ENCODE peak calls at places on chromosomes 13 and 19, in six cellular contexts. D, B, Y, H, R and X are unnamed samples.

GRCh38 chr19:49150944-49151243 is 4.3 kb downstream of the HRC start:
- DNase-seq in Y (no peak), R (no peak), D (no peak), H (no peak), B (no peak), X (no peak)

GRCh38 chr19:17576758-17577532 is 21.5 kb downstream of the COLGALT1 start:
- DNase-seq in R (peak; percentile 26), H (no peak), D (no peak), B (peak; percentile 4), Y (no peak), X (no peak)

GRCh38 chr13:99955107-99955746 is 16.3 kb downstream of the ZIC5 start:
- DNase-seq in R (no peak), D (no peak), H (no peak), Y (no peak), B (no peak), X (no peak)

GRCh38 chr19:35194022-35194984 is 34.2 kb downstream of the FAM187B start:
- DNase-seq in D (no peak), R (no peak), Y (no peak), H (no peak), B (no peak), X (no peak)

GRCh38 chr19:47032171-47032811 is 12.7 kb downstream of the NPAS1 start:
- DNase-seq in Y (no peak), B (no peak), R (no peak), H (peak; percentile 47), D (no peak), X (peak; percentile 61)

GRCh38 chr19:45917421-45918091 is 3.0 kb upstream of the NANOS2 start:
- DNase-seq in Y (peak; percentile 76), H (no peak), B (no peak), R (no peak), D (no peak), X (no peak)

GRCh38 chr19:49073514-49074378 is 1.2 kb upstream of the KCNA7 start:
- DNase-seq in B (no peak), D (no peak), R (no peak), Y (no peak), H (no peak), X (peak; percentile 32)

GRCh38 chr13:99829593-99830239 is 141.9 kb downstream of the ZIC5 start:
- DNase-seq in R (no peak), D (no peak), Y (no peak), B (no peak), H (no peak), X (no peak)

GRCh38 chr19:45645068-45645630 is 6.0 kb upstream of the EML2 start:
- DNase-seq in D (no peak), R (no peak), H (no peak), Y (peak; percentile 98), B (no peak), X (no peak)

GRCh38 chr19:2770055-2771013 is 12.7 kb downstream of the SGTA start:
- DNase-seq in B (no peak), D (no peak), R (peak; percentile 53), H (no peak), Y (peak; percentile 14), X (no peak)

GRCh38 chr13:86882835-86883234 is 788.3 kb upstream of the SLITRK5 start:
- DNase-seq in Y (no peak), R (no peak), D (no peak), H (no peak), B (no peak), X (no peak)

GRCh38 chr13:46607768-46608553 is 55.0 kb downstream of the LRCH1 start:
- DNase-seq in Y (no peak), H (no peak), B (no peak), R (no peak), D (no peak), X (peak; percentile 99)

GRCh38 chr13:99827011-99827410 is 144.6 kb downstream of the ZIC5 start:
- DNase-seq in Y (no peak), D (no peak), H (no peak), B (peak; percentile 4), R (no peak), X (no peak)

GRCh38 chr19:2320057-2320456 is 8.3 kb downstream of the LSM7 start:
- DNase-seq in R (no peak), H (no peak), D (no peak), Y (no peak), B (no peak), X (no peak)

GRCh38 chr13:100175803-100176182 is 86.9 kb downstream of the PCCA start:
- DNase-seq in D (no peak), H (no peak), R (no peak), B (no peak), Y (no peak), X (no peak)

GRCh38 chr13:80132741-80133601 is 208.0 kb downstream of the SPRY2 start:
- DNase-seq in R (peak; percentile 48), D (no peak), Y (peak; percentile 89), H (no peak), B (peak; percentile 62), X (peak; percentile 39)

GRCh38 chr19:6126335-6126974 is 9.0 kb upstream of the ACSBG2 start:
- DNase-seq in H (no peak), Y (no peak), B (peak; percentile 64), R (peak; percentile 70), D (no peak), X (peak; percentile 85)

GRCh38 chr19:41000310-41000737 is 9.2 kb downstream of the CYP2B6 start:
- DNase-seq in B (no peak), R (no peak), D (no peak), Y (no peak), H (no peak), X (peak; percentile 83)

GRCh38 chr19:29610574-29611271 is 4.6 kb downstream of the POP4 start:
- DNase-seq in Y (peak; percentile 77), D (peak; percentile 56), H (peak; percentile 76), R (peak; percentile 79), B (peak; percentile 82), X (peak; percentile 83)

GRCh38 chr13:102234618-102235017 is 167.2 kb downstream of the FGF14 start:
- DNase-seq in H (no peak), R (peak; percentile 3), B (no peak), Y (no peak), D (no peak), X (no peak)

GRCh38 chr13:25659091-25659502 is 287.3 kb downstream of the ATP8A2 start:
- DNase-seq in B (no peak), D (no peak), H (no peak), R (no peak), Y (no peak), X (no peak)

GRCh38 chr19:39428309-39429112 is 7.2 kb downstream of the RPS16 start:
- DNase-seq in B (peak; percentile 95), H (no peak), Y (no peak), D (peak; percentile 93), R (peak; percentile 80), X (peak; percentile 82)

GRCh38 chr13:44147222-44147621 is 226.4 kb upstream of the SERP2 start:
- DNase-seq in Y (no peak), D (no peak), R (no peak), B (no peak), H (no peak), X (no peak)